ENCODE peak calls at places on chromosomes 16 and 17, in four cellular contexts. F, D, J and X are unnamed samples.

GRCh38 chr17:38701504-38702165 is 3.4 kb upstream of the MLLT6 start:
- DNase-seq in F (peak; percentile 61), D (no peak), J (peak; percentile 56), X (no peak)

GRCh38 chr17:2094891-2095535 is 40.1 kb downstream of the HIC1 start:
- DNase-seq in F (no peak), D (peak; percentile 71), J (no peak), X (no peak)

GRCh38 chr17:30421592-30421991 is 42.9 kb downstream of the CPD start:
- DNase-seq in F (no peak), D (no peak), J (no peak), X (no peak)

GRCh38 chr16:21218135-21218534 is 6.8 kb upstream of the ZP2 start:
- DNase-seq in F (no peak), D (no peak), J (no peak), X (no peak)

GRCh38 chr16:67101683-67102082 is 8.1 kb upstream of the PHAF1 start:
- DNase-seq in F (no peak), D (no peak), J (no peak), X (no peak)

GRCh38 chr17:75110307-75110937 is 653 bp downstream of the ARMC7 start:
- DNase-seq in F (no peak), D (peak; percentile 35), J (no peak), X (no peak)

GRCh38 chr16:4680673-4681470 is 12.5 kb upstream of the NUDT16L1 start:
- DNase-seq in F (no peak), D (peak; percentile 62), J (no peak), X (no peak)

GRCh38 chr17:6047966-6048365 is 22.2 kb upstream of the WSCD1 start:
- DNase-seq in F (no peak), D (no peak), J (peak; percentile 72), X (no peak)

GRCh38 chr16:81711609-81712329 is 67.3 kb upstream of the PLCG2 start:
- DNase-seq in F (no peak), D (no peak), J (peak; percentile 92), X (no peak)

GRCh38 chr17:64661981-64662773 is at the start of gene SMURF2:
- DNase-seq in F (peak; percentile 77), D (peak; percentile 84), J (peak; percentile 65), X (no peak)

GRCh38 chr16:29014561-29015029 is 29.7 kb downstream of the LAT start:
- DNase-seq in F (no peak), D (no peak), J (no peak), X (no peak)

GRCh38 chr16:730666-731509 is 4.0 kb downstream of the HAGHL start:
- DNase-seq in F (no peak), D (no peak), J (no peak), X (no peak)

GRCh38 chr17:64982139-64982802 is 63.0 kb upstream of the LRRC37A3 start:
- DNase-seq in F (no peak), D (no peak), J (no peak), X (no peak)

GRCh38 chr16:81987121-81987520 is 24.1 kb downstream of the SDR42E1 start:
- DNase-seq in F (no peak), D (no peak), J (no peak), X (no peak)